ENCODE peak calls at places on chromosome 7, in five cellular contexts. I is AG10803; N is right atrium auricular region; M is CD8-positive, alpha-beta T cell; K is neural progenitor cell. F is an unnamed sample.

GRCh38 chr7:68245688-68246087 is 1249.1 kb downstream of the TYW1 start:
- DNase-seq in I (peak; percentile 90), N (no peak), M (no peak), K (no peak), F (no peak)

GRCh38 chr7:128937647-128938523 is at the start of gene IRF5:
- DNase-seq in I (no peak), N (no peak), M (no peak), K (peak; percentile 64), F (no peak)

GRCh38 chr7:78516450-78516849 is 717.9 kb downstream of the PHTF2 start:
- DNase-seq in I (no peak), N (no peak), M (no peak), K (no peak), F (no peak)

GRCh38 chr7:96388620-96389383 is 66.9 kb upstream of the SLC25A13 start:
- DNase-seq in I (peak; percentile 73), N (peak; percentile 69), M (no peak), K (no peak), F (peak; percentile 83)

GRCh38 chr7:142999793-143000192 is 27.1 kb downstream of the OR9A2 start:
- DNase-seq in I (no peak), N (no peak), M (no peak), K (no peak), F (no peak)

GRCh38 chr7:106243893-106244292 is 40.9 kb downstream of the NAMPT start:
- DNase-seq in I (no peak), N (no peak), M (no peak), K (no peak), F (peak; percentile 19)

GRCh38 chr7:80729586-80730320 is 91.3 kb downstream of the CD36 start:
- DNase-seq in I (peak; percentile 87), N (no peak), M (no peak), K (no peak), F (peak; percentile 81)

GRCh38 chr7:135341049-135341448 is 107.4 kb downstream of the STRA8 start:
- DNase-seq in I (no peak), N (no peak), M (no peak), K (no peak), F (no peak)

GRCh38 chr7:36526720-36527548 is 137.3 kb downstream of the ANLN start:
- DNase-seq in I (peak; percentile 40), N (no peak), M (no peak), K (no peak), F (peak; percentile 49)

GRCh38 chr7:2522780-2523433 is 3.3 kb downstream of the LFNG start:
- DNase-seq in I (peak; percentile 35), N (no peak), M (no peak), K (peak; percentile 88), F (peak; percentile 79)

GRCh38 chr7:767941-768729 is 41.1 kb upstream of the PRKAR1B start:
- DNase-seq in I (peak; percentile 24), N (peak; percentile 68), M (peak; percentile 25), K (no peak), F (no peak)

GRCh38 chr7:36308031-36308430 is 81.6 kb upstream of the ANLN start:
- DNase-seq in I (peak; percentile 29), N (no peak), M (no peak), K (no peak), F (no peak)

GRCh38 chr7:44221231-44221791 is 20.5 kb downstream of the YKT6 start:
- DNase-seq in I (no peak), N (no peak), M (no peak), K (no peak), F (no peak)
- TF ChIP-seq CTCF in I (no peak), N (no peak), M (no peak), K (no peak), F (peak; percentile 35)

GRCh38 chr7:47792521-47793121 is 155.6 kb downstream of the PKD1L1 start:
- DNase-seq in I (no peak), N (no peak), M (no peak), K (peak; percentile 25), F (peak; percentile 25)
- TF ChIP-seq CTCF in I (peak; percentile 28), N (peak; percentile 65), M (no peak), K (peak; percentile 58), F (peak; percentile 75)

DNA sequence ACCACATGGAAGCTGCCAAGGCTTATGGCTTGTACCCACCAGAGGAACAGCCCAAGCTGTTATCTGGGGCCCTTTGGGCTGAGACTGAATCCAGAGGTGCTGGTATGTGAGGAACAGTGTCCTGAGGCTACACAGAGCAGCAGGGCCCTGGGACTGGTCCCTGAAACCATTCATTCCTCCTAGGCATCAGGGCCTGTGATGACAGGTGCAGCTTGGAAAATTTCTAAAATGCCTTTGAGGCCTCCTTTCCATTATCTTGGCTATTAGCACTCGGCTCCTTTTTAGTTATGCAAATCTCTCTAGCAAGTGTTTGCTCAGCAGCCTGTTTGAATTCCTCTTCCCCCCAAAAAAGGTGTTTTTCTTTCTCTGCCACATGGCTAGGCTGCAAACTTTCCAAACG is 1151.7 kb upstream of the LRRN3 start:
- DNase-seq in I (no peak), N (no peak), M (no peak), K (no peak), F (no peak)
- TF ChIP-seq CTCF in I (no peak), N (no peak), M (no peak), K (no peak), F (no peak)

GRCh38 chr7:38929460-38930171 is 20.6 kb upstream of the VPS41 start:
- DNase-seq in I (peak; percentile 4), N (no peak), M (no peak), K (no peak), F (no peak)
- TF ChIP-seq CTCF in I (no peak), N (no peak), M (no peak), K (peak; percentile 13), F (no peak)

DNA sequence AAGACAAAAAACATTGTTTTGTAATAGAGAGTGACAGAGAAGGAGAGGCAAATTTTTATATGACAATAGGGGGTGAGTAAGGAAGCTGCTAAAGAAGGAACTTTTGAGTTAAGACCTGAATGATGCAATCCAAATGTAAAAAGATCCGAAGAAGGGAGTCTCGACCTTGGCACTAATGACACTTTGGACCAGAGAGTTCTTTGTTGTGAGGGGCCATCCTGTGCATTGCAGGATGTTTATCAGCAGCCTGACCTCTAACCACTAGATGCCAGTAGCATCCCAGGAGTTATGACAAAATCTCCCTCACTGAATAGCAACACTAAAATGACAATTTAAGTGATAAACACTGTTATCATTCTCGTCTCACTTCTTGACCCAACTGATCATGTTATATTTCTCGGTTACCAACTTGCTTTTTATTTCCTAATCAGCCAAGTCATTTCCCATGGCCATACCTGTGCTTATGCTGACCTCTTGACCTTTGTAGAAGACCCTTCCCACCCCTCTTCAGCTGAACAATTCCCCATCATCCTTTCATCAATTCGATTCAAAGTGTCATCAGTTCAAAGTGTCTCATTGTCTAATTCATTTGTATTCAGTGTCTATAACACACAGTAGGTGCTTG is 30.0 kb downstream of the DGKI start:
- DNase-seq in I (peak; percentile 47), N (no peak), M (no peak), K (peak; percentile 25), F (peak; percentile 26)
- TF ChIP-seq CTCF in I (peak; percentile 70), N (peak; percentile 43), M (no peak), K (peak; percentile 46), F (peak; percentile 68)

DNA sequence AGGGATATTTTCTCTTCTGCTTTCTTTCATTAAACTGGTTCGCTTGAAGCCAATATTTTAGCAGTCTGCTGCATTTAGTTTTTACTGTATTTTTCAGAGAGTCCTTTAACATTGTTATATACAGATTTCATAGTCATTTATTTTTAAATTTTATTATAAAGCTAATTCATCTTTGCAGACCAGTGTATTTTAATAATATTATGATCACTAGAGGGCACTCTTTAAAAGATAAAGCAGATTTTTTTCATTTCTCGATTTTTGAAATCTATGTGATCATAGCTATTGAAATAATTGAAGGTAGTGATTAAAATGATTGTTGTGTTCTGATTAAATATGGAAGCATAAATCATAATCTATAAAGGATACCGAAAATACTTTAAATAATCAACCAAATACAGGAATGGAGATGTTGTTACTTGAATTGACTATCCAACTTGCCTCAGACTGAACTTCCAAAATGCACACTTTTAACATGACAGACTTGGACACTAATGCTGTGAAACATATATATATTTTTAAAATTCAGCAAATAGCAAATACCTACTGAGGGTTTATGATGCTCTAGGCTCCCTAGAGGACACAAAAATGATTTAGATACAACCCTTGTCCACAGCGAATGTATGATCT is 35.2 kb downstream of the ST7 start:
- DNase-seq in I (no peak), N (no peak), M (no peak), K (no peak), F (no peak)
- TF ChIP-seq CTCF in I (peak; percentile 47), N (peak; percentile 58), M (peak; percentile 77), K (peak; percentile 40), F (peak; percentile 81)

GRCh38 chr7:111982133-111982532 is 224.1 kb downstream of the DOCK4 start:
- DNase-seq in I (no peak), N (no peak), M (no peak), K (no peak), F (no peak)
- TF ChIP-seq CTCF in I (no peak), N (no peak), M (no peak), K (no peak), F (no peak)

GRCh38 chr7:26655761-26656160 is 208.6 kb downstream of the SKAP2 start:
- DNase-seq in I (no peak), N (no peak), M (no peak), K (peak; percentile 14), F (no peak)

GRCh38 chr7:26650081-26650480 is 214.3 kb downstream of the SKAP2 start:
- DNase-seq in I (no peak), N (no peak), M (no peak), K (no peak), F (no peak)

GRCh38 chr7:26653966-26654365 is 210.4 kb downstream of the SKAP2 start:
- DNase-seq in I (peak; percentile 8), N (no peak), M (no peak), K (no peak), F (no peak)

GRCh38 chr7:26656735-26657134 is 207.7 kb downstream of the SKAP2 start:
- DNase-seq in I (no peak), N (no peak), M (no peak), K (no peak), F (no peak)

DNA sequence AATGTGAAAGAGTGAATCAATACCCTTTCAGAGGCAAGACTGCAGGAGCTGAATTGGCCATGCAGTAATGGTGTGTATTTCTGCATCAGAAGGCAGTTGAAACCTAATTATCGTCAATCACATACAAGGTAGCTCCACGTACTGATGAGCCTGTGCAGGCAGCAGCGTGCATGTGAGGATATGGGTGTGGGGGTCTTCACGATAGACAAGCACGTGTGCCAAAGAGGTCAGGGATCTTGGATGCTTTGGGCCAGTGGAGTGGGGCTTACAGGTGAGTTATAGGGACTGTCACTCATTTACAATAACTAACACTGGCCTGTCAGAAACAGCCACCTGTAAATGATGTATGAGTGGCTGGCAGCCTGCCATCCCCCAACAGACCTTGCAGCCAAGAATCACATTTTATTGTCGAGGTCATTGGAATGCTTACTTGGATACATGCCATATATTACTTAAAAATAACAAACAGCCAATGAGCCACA is 210.9 kb downstream of the SKAP2 start:
- DNase-seq in I (no peak), N (no peak), M (no peak), K (no peak), F (no peak)
- TF ChIP-seq CTCF in I (no peak), N (no peak), M (no peak), K (no peak), F (no peak)

DNA sequence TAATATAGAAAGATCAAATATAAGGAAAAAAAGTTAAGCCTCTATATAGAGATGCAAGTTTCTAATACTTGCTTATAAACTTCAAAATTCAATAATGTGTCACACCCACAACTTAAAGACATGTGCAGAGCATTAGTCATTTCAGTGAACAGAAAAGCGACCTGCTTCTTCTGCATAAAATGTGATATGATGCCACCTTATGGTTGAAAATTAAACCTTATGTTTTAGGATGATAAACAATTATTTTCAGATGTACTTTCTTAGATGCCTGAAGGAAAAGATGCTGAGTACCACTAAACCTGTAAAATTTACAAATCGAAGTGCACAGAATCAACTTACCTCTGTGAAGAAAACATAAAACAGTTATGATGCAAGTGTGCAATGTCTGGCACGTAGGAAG is 96.0 kb downstream of the MTERF1 start:
- DNase-seq in I (peak; percentile 69), N (no peak), M (no peak), K (no peak), F (peak; percentile 67)
- TF ChIP-seq CTCF in I (peak; percentile 57), N (peak; percentile 59), M (no peak), K (peak; percentile 21), F (peak; percentile 74)